ENCODE peak calls at places on chromosomes 4 and X, in four cellular contexts. T is fibroblast of lung, D is GM12878, P is GM23248. Y is an unnamed sample.

GRCh38 chrX:54891573-54891972 is 29.1 kb upstream of the TRO start:
- DNase-seq in P (peak; percentile 52), T (peak; percentile 39), D (no peak), Y (no peak)

GRCh38 chr4:41256131-41256739 is 493 bp upstream of the UCHL1 start:
- DNase-seq in P (peak; percentile 36), T (peak; percentile 70), D (no peak), Y (no peak)

GRCh38 chrX:7950865-7951264 is 23.7 kb upstream of the PNPLA4 start:
- DNase-seq in T (no peak), D (peak; percentile 80), P (no peak), Y (no peak)

GRCh38 chrX:123964155-123964554 is 2.6 kb downstream of the STAG2 start:
- DNase-seq in D (no peak), P (peak; percentile 61), T (peak; percentile 62), Y (no peak)

GRCh38 chr4:95549246-95550138 is 719 bp upstream of the UNC5C start:
- DNase-seq in T (peak; percentile 68), D (peak; percentile 38), P (peak; percentile 19), Y (no peak)

GRCh38 chrX:66046612-66047235 is 6.8 kb upstream of the VSIG4 start:
- DNase-seq in P (peak; percentile 0), D (peak; percentile 81), T (no peak), Y (no peak)

GRCh38 chr4:183571350-183572076 is 66.7 kb downstream of the ING2 start:
- DNase-seq in D (no peak), P (peak; percentile 42), T (peak; percentile 54), Y (no peak)

GRCh38 chr4:7309176-7309575 is 116.8 kb downstream of the SORCS2 start:
- DNase-seq in T (no peak), D (no peak), P (no peak), Y (no peak)

GRCh38 chrX:110044531-110045249 is 41.8 kb downstream of the TMEM164 start:
- DNase-seq in D (no peak), T (no peak), P (no peak), Y (no peak)

GRCh38 chr4:81565137-81565870 is 93.6 kb upstream of the RASGEF1B start:
- DNase-seq in T (peak; percentile 37), D (no peak), P (peak; percentile 59), Y (no peak)

GRCh38 chr4:118898684-118899138 is 10.1 kb downstream of the SYNPO2 start:
- DNase-seq in T (no peak), P (peak; percentile 43), D (no peak), Y (no peak)

GRCh38 chr4:4752576-4753401 is 106.7 kb upstream of the MSX1 start:
- DNase-seq in T (no peak), D (no peak), P (no peak), Y (no peak)

GRCh38 chrX:56793112-56793430 is 64.0 kb downstream of the NBDY start:
- DNase-seq in T (no peak), D (no peak), P (no peak), Y (no peak)

GRCh38 chrX:78652971-78653822 is 5.9 kb downstream of the RTL3 start:
- DNase-seq in D (no peak), T (peak; percentile 75), P (peak; percentile 78), Y (peak; percentile 56)

GRCh38 chr4:973431-974397 is at the start of gene DGKQ:
- DNase-seq in D (no peak), P (peak; percentile 95), T (peak; percentile 82), Y (no peak)

DNA sequence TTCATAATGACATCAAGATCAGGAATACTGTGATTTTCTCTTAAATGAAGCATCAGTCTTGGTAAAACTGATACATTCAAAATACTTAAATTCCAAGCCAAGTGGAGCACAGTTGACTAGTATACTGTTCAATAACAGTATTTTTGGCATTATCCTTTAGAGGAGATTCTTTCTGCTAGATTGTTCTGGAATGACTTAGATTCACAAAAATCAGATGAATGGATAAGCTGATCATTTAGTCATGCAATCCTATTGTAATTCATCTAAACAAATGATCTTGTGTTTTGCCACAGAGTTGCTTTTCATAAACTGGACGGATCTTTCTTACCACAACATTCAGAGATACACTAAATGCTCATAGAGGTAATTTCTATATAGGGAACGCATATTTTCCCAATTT is 232.0 kb downstream of the CXXC4 start:
- DNase-seq in P (no peak), T (no peak), D (no peak), Y (no peak)
- H3K9ac ChIP-seq in P (no peak overlapping the region), T (no peak overlapping the region), D (no peak overlapping the region), Y (no peak overlapping the region)

GRCh38 chrX:101231080-101231479 is 11.5 kb downstream of the DRP2 start:
- DNase-seq in P (no peak), T (no peak), D (no peak), Y (no peak)

GRCh38 chrX:101232316-101232715 is 12.7 kb downstream of the DRP2 start:
- DNase-seq in T (no peak), D (no peak), P (peak; percentile 23), Y (no peak)

GRCh38 chrX:101223226-101223625 is 3.6 kb downstream of the DRP2 start:
- DNase-seq in D (no peak), P (no peak), T (no peak), Y (no peak)

GRCh38 chrX:101230636-101231035 is 11.1 kb downstream of the DRP2 start:
- DNase-seq in D (no peak), P (peak; percentile 68), T (peak; percentile 1), Y (no peak)

DNA sequence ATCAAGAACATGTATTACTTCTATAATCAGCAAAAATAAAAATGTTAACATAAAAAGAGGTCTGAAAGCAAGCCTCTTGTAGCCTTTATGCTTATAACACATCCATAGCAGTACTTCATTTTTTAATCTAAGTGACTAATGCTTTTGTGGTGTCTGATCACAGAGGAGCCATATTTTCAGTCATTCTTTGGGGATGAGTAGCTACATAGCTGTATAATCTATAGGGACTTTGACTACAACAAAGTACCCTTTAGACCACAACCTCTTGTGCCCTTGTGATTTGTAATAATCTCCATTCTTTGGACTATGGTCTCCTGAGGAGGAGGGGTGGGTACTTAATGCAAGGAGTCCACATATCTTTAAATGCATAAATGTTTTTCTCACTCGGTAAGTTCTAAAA is 9.6 kb downstream of the DRP2 start:
- DNase-seq in T (peak; percentile 63), D (no peak), P (peak; percentile 72), Y (no peak)
- H3K9ac ChIP-seq in T (no peak overlapping the region), D (no peak overlapping the region), P (no peak overlapping the region), Y (no peak overlapping the region)

GRCh38 chrX:24146283-24146865 is 3.2 kb upstream of the ZFX start:
- DNase-seq in D (no peak), P (no peak), T (no peak), Y (no peak)

GRCh38 chrX:24148535-24149345 is 789 bp upstream of the ZFX start:
- DNase-seq in D (no peak), P (peak; percentile 72), T (peak; percentile 42), Y (no peak)

GRCh38 chrX:24145340-24146186 is 4.0 kb upstream of the ZFX start:
- DNase-seq in T (peak; percentile 45), P (peak; percentile 56), D (no peak), Y (no peak)

GRCh38 chrX:24148118-24148517 is 1.4 kb upstream of the ZFX start:
- DNase-seq in T (no peak), P (no peak), D (no peak), Y (no peak)

DNA sequence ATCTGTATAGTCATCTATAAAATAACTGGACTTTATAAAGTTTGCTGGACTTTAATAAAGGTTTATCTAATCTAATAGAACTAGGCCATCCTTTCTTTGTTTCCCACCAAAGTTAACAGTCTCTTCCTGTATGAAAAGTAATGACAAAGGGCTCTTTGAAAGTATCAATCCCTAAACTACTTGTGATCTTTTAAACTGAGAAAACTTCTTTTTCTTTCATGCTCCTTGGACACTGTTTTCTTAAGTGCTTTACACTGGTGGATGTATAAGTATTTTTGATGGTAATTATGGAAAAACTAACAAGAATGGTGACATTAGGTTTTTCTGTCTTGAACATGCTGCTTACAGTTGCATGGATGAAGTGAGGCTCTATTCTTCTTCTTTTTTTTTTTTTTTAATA is 2.4 kb upstream of the ZFX start:
- DNase-seq in T (no peak), P (no peak), D (no peak), Y (no peak)
- H3K9ac ChIP-seq in T (no peak overlapping the region), P (peak overlapping the region; percentile 65), D (no peak overlapping the region), Y (no peak overlapping the region)

GRCh38 chr4:113657834-113658233 is 103.7 kb downstream of the CAMK2D start:
- DNase-seq in D (no peak), T (peak; percentile 41), P (peak; percentile 46), Y (no peak)
- H3K9ac ChIP-seq in D (no peak overlapping the region), T (no peak overlapping the region), P (no peak overlapping the region), Y (no peak overlapping the region)

DNA sequence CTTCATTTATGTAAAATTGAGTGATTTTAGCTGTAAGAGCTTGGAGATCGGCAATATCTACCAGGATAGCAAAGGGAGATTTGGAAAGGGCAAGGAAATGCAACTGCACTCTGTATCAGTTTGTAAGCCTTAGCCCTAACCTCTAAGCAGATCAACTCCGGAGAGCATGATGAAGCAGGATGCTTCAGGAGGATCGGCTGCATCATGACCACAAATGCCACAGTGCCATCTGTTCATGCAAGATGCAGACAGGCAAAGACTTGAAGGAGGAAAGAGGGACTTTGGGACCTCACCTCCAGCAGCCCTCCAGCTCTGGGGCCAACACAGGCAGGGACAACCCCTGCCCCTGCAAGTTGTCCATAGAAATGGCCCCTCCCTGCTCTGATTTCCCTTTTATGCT is 377.6 kb upstream of the GATB start:
- DNase-seq in D (no peak), P (no peak), T (no peak), Y (no peak)
- H3K9ac ChIP-seq in D (no peak overlapping the region), P (no peak overlapping the region), T (no peak overlapping the region), Y (no peak overlapping the region)

GRCh38 chrX:134753185-134754008 is 95.1 kb upstream of the PLAC1 start:
- DNase-seq in P (peak; percentile 59), T (peak; percentile 71), D (no peak), Y (no peak)

GRCh38 chrX:134749651-134750450 is 91.6 kb upstream of the PLAC1 start:
- DNase-seq in D (no peak), P (no peak), T (peak; percentile 25), Y (no peak)

GRCh38 chrX:134747006-134747405 is 88.7 kb upstream of the PLAC1 start:
- DNase-seq in T (no peak), P (no peak), D (no peak), Y (no peak)

DNA sequence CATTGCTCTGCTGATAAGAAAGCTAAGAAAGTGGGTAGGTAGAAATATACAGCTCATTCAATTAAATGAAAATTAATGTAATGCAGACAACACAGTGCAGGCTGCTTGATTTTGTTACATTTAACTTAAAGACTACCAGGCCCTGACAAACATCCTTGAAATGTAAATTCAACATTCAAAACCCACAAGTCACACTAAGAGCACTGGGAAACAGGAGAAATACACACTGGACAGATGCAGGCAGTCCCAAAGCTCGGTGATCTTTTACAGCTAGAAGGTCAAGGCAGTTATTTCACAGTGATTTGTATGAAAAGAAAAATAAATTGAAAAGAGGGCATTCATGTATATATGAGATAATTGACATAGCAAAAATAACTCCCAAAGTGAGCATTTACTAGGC is 94.3 kb upstream of the PLAC1 start:
- DNase-seq in D (no peak), T (peak; percentile 31), P (no peak), Y (no peak)
- H3K9ac ChIP-seq in D (no peak overlapping the region), T (no peak overlapping the region), P (no peak overlapping the region), Y (no peak overlapping the region)